ENCODE peak calls at places on chromosome 1, in eight cellular contexts. G is ovary, O is left ventricle myocardium inferior, D is cardiac fibroblast, C is ascending aorta, Q is colonic mucosa, A is GM23338, F is lower lobe of right lung. Z is an unnamed sample.

GRCh38 chr1:94281361-94282142 is 44.2 kb upstream of the ARHGAP29 start:
- DNase-seq in G (no peak), O (no peak), D (peak), C (no peak), Q (no peak), A (no peak), F (no peak), Z (no peak)

GRCh38 chr1:179169616-179170467 is 59.6 kb downstream of the ABL2 start:
- DNase-seq in G (no peak), O (no peak), D (peak), C (no peak), Q (no peak), A (no peak), F (no peak), Z (no peak)

GRCh38 chr1:193069748-193070394 is 10.5 kb downstream of the RO60 start:
- DNase-seq in G (no peak), O (no peak), D (peak), C (no peak), Q (no peak), A (peak), F (no peak), Z (no peak)

GRCh38 chr1:218224101-218224500 is 61.0 kb upstream of the RRP15 start:
- DNase-seq in G (no peak), O (no peak), D (no peak), C (no peak), Q (no peak), A (no peak), F (no peak), Z (no peak)

GRCh38 chr1:41696381-41696780 is 211.9 kb upstream of the EDN2 start:
- DNase-seq in G (no peak), O (no peak), D (no peak), C (no peak), Q (no peak), A (no peak), F (no peak), Z (no peak)

GRCh38 chr1:51526248-51526647 is 7.2 kb upstream of the EPS15 start:
- DNase-seq in G (no peak), O (no peak), D (no peak), C (no peak), Q (no peak), A (no peak), F (no peak), Z (no peak)

GRCh38 chr1:27397749-27398148 is 5.3 kb downstream of the GPR3 start:
- DNase-seq in G (no peak), O (no peak), D (no peak), C (no peak), Q (no peak), A (peak), F (no peak), Z (no peak)

GRCh38 chr1:41661428-41662060 is 177.1 kb upstream of the EDN2 start:
- DNase-seq in G (no peak), O (no peak), D (no peak), C (peak), Q (no peak), A (peak), F (peak), Z (no peak)

GRCh38 chr1:55970711-55971110 is 608.7 kb downstream of the PLPP3 start:
- DNase-seq in G (no peak), O (no peak), D (peak), C (no peak), Q (no peak), A (no peak), F (no peak), Z (no peak)

GRCh38 chr1:228315945-228316588 is 90.6 kb downstream of the TRIM11 start:
- DNase-seq in G (peak), O (no peak), D (no peak), C (peak), Q (no peak), A (peak), F (peak), Z (no peak)

GRCh38 chr1:48242126-48242736 is 19.7 kb downstream of the SLC5A9 start:
- DNase-seq in G (no peak), O (no peak), D (no peak), C (no peak), Q (no peak), A (no peak), F (no peak), Z (no peak)

GRCh38 chr1:61447339-61448016 is 277.5 kb downstream of the TM2D1 start:
- DNase-seq in G (no peak), O (no peak), D (no peak), C (no peak), Q (no peak), A (no peak), F (no peak), Z (no peak)

GRCh38 chr1:105686874-105687690 is 1369.4 kb upstream of the PRMT6 start:
- DNase-seq in G (no peak), O (no peak), D (no peak), C (no peak), Q (no peak), A (no peak), F (no peak), Z (no peak)

GRCh38 chr1:157539568-157539967 is 12.7 kb downstream of the FCRL5 start:
- DNase-seq in G (no peak), O (no peak), D (no peak), C (no peak), Q (no peak), A (no peak), F (no peak), Z (no peak)

GRCh38 chr1:93738075-93738622 is 56.5 kb upstream of the BCAR3 start:
- DNase-seq in G (no peak), O (no peak), D (peak), C (no peak), Q (no peak), A (no peak), F (no peak), Z (no peak)

GRCh38 chr1:20079661-20080305 is 9.8 kb downstream of the PLA2G5 start:
- DNase-seq in G (no peak), O (no peak), D (no peak), C (no peak), Q (no peak), A (no peak), F (no peak), Z (no peak)

GRCh38 chr1:53373246-53373645 is 45.4 kb upstream of the LRP8 start:
- DNase-seq in G (no peak), O (no peak), D (no peak), C (peak), Q (no peak), A (no peak), F (no peak), Z (no peak)

GRCh38 chr1:214553142-214553710 is 1.8 kb upstream of the PTPN14 start:
- DNase-seq in G (no peak), O (no peak), D (no peak), C (no peak), Q (no peak), A (no peak), F (no peak), Z (no peak)

GRCh38 chr1:203666621-203667020 is 40.0 kb downstream of the ATP2B4 start:
- DNase-seq in G (no peak), O (no peak), D (peak), C (no peak), Q (no peak), A (no peak), F (no peak), Z (no peak)

GRCh38 chr1:200373811-200374231 is 36.0 kb downstream of the ZNF281 start:
- DNase-seq in G (no peak), O (no peak), D (no peak), C (no peak), Q (no peak), A (peak), F (no peak), Z (no peak)

GRCh38 chr1:6259491-6260362 is 1.2 kb downstream of the GPR153 start:
- DNase-seq in G (peak), O (peak), D (peak), C (peak), Q (peak), A (peak), F (peak), Z (peak)

GRCh38 chr1:11787251-11787803 is 18.4 kb downstream of the MTHFR start:
- DNase-seq in G (peak), O (peak), D (peak), C (peak), Q (peak), A (peak), F (peak), Z (no peak)

GRCh38 chr1:87956072-87956471 is 627.4 kb downstream of the LMO4 start:
- DNase-seq in G (no peak), O (peak), D (peak), C (peak), Q (no peak), A (no peak), F (no peak), Z (no peak)

GRCh38 chr1:18413906-18414305 is 66.8 kb upstream of the KLHDC7A start:
- DNase-seq in G (no peak), O (no peak), D (no peak), C (no peak), Q (peak), A (no peak), F (no peak), Z (no peak)

GRCh38 chr1:184838374-184838995 is 83.8 kb upstream of the EDEM3 start:
- DNase-seq in G (no peak), O (no peak), D (peak), C (peak), Q (peak), A (no peak), F (no peak), Z (no peak)

GRCh38 chr1:2561446-2561845 is 5.3 kb downstream of the TNFRSF14 start:
- DNase-seq in G (no peak), O (no peak), D (no peak), C (no peak), Q (no peak), A (no peak), F (no peak), Z (no peak)

GRCh38 chr1:2564006-2564814 is 8.0 kb downstream of the TNFRSF14 start:
- DNase-seq in G (no peak), O (no peak), D (no peak), C (no peak), Q (no peak), A (no peak), F (no peak), Z (no peak)

GRCh38 chr1:2563205-2563604 is 7.0 kb downstream of the TNFRSF14 start:
- DNase-seq in G (no peak), O (no peak), D (no peak), C (no peak), Q (no peak), A (no peak), F (no peak), Z (no peak)

GRCh38 chr1:2560299-2561073 is 4.3 kb downstream of the TNFRSF14 start:
- DNase-seq in G (no peak), O (no peak), D (no peak), C (no peak), Q (no peak), A (no peak), F (no peak), Z (no peak)

GRCh38 chr1:2561898-2562895 is 6.0 kb downstream of the TNFRSF14 start:
- DNase-seq in G (no peak), O (no peak), D (no peak), C (no peak), Q (no peak), A (peak), F (no peak), Z (no peak)
- TF ChIP-seq CTCF in G (no peak), O (peak), D (peak), C (no peak), Q (peak), A (peak), F (peak), Z (no peak)

DNA sequence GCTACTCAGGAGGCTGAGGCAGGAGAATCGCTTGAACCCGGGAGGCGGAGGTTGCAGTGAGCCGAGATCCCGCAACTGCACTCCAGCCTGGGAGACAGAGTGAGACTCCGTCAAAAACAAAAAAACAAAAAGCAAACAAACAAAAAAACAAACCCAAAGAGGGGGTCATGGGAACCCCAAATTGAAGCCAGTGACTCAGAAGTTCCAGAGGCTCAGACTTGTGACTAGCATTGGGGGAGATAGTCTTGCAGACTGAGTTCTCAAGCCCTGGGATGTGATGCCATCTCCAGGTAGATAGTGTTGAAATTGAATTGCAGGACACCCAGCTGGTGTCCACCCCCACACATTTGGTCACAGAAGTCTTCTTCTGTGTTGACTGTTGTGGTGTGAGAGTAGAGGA is 24.9 kb upstream of the ENO1 start:
- DNase-seq in G (no peak), O (no peak), D (peak), C (no peak), Q (no peak), A (no peak), F (no peak), Z (no peak)
- TF ChIP-seq CTCF in G (no peak), O (no peak), D (no peak), C (no peak), Q (no peak), A (no peak), F (no peak), Z (no peak)

DNA sequence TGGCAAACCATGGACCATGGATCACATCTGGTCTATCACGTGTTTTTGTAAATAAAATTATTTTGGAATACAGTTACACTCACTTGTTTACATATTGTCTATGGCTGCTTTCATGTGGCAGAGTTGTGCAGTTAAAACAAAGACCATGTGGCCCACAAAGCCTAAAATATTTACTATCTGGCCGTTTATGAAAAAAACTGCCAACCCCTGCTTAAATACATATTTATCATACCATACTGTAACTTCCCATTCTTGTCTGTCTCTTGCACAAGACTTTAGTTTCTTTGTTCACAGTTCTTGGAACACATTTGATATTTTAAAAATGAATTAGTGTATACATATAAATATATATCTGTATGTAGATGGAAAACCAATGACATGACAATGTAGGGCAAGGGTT is 141.5 kb downstream of the PAPPA2 start:
- DNase-seq in G (no peak), O (no peak), D (no peak), C (no peak), Q (no peak), A (no peak), F (no peak), Z (no peak)
- TF ChIP-seq CTCF in G (no peak), O (no peak), D (no peak), C (no peak), Q (no peak), A (no peak), F (no peak), Z (no peak)

GRCh38 chr1:92623187-92623778 is 136.6 kb upstream of the GFI1 start:
- DNase-seq in G (no peak), O (no peak), D (peak), C (no peak), Q (no peak), A (no peak), F (no peak), Z (no peak)
- TF ChIP-seq CTCF in G (no peak), O (peak), D (peak), C (no peak), Q (peak), A (peak), F (peak), Z (peak)

DNA sequence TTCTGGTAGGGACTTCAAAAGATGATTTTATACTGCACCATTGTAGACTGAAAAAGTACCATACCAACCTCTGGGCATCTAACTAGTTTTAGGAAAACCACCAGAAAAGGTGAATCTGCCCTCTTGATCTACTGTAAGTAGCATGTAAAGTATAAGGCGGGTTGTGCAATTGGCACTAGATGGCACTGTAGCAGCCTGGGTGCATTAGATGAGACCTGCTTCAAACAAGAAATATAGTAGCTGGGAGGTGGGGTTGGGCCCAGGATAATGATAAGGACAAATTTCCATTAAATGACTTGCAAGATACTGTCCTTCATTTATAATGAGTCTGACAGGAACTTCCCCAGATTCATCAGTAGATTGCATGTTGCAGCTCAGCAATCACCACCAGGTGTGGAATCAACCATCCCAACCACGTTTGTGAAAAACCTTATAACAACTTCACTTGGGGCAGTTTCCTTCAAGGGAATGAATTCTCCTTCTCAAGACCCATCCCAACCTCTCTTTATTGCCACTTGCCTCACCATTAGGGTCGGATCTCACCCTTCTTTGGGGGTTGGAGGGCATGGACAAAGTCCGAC is 37.3 kb upstream of the IL10 start:
- DNase-seq in G (no peak), O (no peak), D (peak), C (no peak), Q (peak), A (peak), F (no peak), Z (peak)
- TF ChIP-seq CTCF in G (no peak), O (peak), D (peak), C (no peak), Q (peak), A (peak), F (no peak), Z (no peak)

GRCh38 chr1:36612881-36613280 is 130.2 kb upstream of the CSF3R start:
- DNase-seq in G (no peak), O (no peak), D (no peak), C (no peak), Q (no peak), A (peak), F (no peak), Z (peak)
- TF ChIP-seq CTCF in G (no peak), O (peak), D (no peak), C (no peak), Q (no peak), A (peak), F (no peak), Z (no peak)

DNA sequence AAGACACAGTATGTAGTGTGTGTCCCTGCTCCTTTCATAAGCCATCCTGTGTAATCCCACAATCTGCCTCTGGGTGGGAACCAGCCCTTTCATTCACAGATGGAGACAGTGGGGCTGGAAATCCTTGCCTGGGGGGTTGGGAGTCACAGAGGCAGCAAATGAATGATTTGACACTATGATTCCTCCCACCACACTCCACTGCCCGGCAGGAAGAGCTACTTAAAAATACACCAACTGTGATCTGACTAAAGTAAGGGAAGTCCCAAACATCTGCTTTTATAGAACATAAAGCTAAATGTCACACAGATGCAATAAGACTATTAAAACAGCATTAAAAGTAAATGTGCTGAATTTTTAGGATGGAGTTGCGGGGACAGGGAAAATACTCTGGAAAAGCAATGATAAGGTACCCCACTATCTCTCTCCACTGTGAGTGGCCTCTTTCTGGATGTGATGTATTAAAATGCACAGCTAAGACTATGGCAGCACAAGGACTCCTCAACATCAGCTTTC is 4.3 kb downstream of the PARP1 start:
- DNase-seq in G (no peak), O (no peak), D (peak), C (no peak), Q (no peak), A (peak), F (no peak), Z (peak)
- TF ChIP-seq CTCF in G (no peak), O (peak), D (peak), C (no peak), Q (no peak), A (peak), F (no peak), Z (peak)

GRCh38 chr1:70438529-70438928 is 27.5 kb downstream of the CTH start:
- DNase-seq in G (no peak), O (no peak), D (no peak), C (no peak), Q (no peak), A (no peak), F (no peak), Z (no peak)

GRCh38 chr1:70434253-70434859 is 23.3 kb downstream of the CTH start:
- DNase-seq in G (no peak), O (no peak), D (no peak), C (no peak), Q (no peak), A (no peak), F (no peak), Z (no peak)

GRCh38 chr1:70440642-70441391 is 29.7 kb downstream of the CTH start:
- DNase-seq in G (no peak), O (no peak), D (no peak), C (no peak), Q (peak), A (no peak), F (no peak), Z (no peak)

GRCh38 chr1:70441392-70442035 is 30.4 kb downstream of the CTH start:
- DNase-seq in G (no peak), O (no peak), D (no peak), C (no peak), Q (no peak), A (no peak), F (no peak), Z (no peak)

DNA sequence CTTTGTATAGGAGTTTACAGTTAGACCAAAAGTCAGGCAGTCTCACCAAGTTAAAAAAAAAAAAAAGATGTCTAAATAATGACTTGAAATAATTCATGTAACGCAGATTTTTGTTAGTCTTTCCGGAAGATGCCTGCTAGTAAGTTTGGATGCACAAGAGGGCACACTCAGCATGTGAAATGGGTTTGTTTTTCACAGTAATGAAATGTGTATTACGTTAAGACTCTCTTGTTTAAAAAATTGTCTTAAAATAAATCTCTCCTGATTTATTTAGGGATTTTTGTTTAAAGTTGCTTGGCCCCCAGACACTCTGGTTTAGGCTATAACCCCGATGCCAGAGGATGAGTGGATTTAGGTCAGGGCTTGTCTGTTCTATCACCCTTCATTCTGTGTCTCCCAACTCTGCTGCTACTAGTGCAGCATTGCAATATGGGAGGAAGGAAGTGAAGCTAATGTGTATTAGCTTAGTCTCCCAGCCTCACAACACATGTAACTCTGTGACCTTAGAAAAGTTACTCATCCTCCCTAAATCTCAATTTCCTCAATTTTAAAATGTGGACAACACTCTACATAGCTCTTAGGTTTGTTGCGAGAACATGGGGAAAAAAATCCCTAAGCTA is 25.7 kb downstream of the CTH start:
- DNase-seq in G (no peak), O (no peak), D (peak), C (no peak), Q (no peak), A (no peak), F (no peak), Z (no peak)
- TF ChIP-seq CTCF in G (no peak), O (peak), D (peak), C (no peak), Q (peak), A (no peak), F (peak), Z (no peak)

GRCh38 chr1:147292012-147292411 is 49.5 kb downstream of the CHD1L start:
- DNase-seq in G (no peak), O (no peak), D (peak), C (no peak), Q (no peak), A (no peak), F (no peak), Z (no peak)
- TF ChIP-seq CTCF in G (no peak), O (no peak), D (no peak), C (no peak), Q (no peak), A (no peak), F (no peak), Z (no peak)